ENCODE peak calls at places on chromosomes 6 and 20, in seven cellular contexts. Q, K, N, T, O, W and H are unnamed samples.

GRCh38 chr20:52422574-52423463 is 231.2 kb upstream of the ZFP64 start:
- DNase-seq in Q (peak; percentile 60), T (no peak), W (no peak), O (no peak), N (no peak), K (no peak), H (no peak)

GRCh38 chr6:52390361-52390727 is 28.4 kb downstream of the PAQR8 start:
- DNase-seq in O (peak; percentile 16), N (peak; percentile 85), T (no peak), W (peak; percentile 22), Q (peak; percentile 51), K (peak; percentile 55), H (no peak)

GRCh38 chr6:127073222-127073621 is 45.2 kb upstream of the RSPO3 start:
- DNase-seq in T (no peak), K (no peak), Q (no peak), N (no peak), W (no peak), O (no peak), H (no peak)

GRCh38 chr6:10465633-10466499 is 51.0 kb upstream of the TFAP2A start:
- DNase-seq in W (peak; percentile 35), Q (peak; percentile 25), N (no peak), O (peak; percentile 76), T (peak; percentile 75), K (peak; percentile 55), H (no peak)

GRCh38 chr6:132669690-132670291 is 10.8 kb upstream of the TAAR1 start:
- DNase-seq in O (peak; percentile 72), T (peak; percentile 47), K (peak; percentile 80), N (peak; percentile 11), W (peak; percentile 46), Q (peak; percentile 43), H (no peak)

GRCh38 chr6:142566628-142567396 is 265.0 kb downstream of the ADGRG6 start:
- DNase-seq in Q (peak; percentile 60), T (peak; percentile 70), K (peak; percentile 43), W (peak; percentile 55), O (peak; percentile 74), N (peak; percentile 61), H (no peak)

GRCh38 chr6:139888691-139889122 is 514.3 kb upstream of the CITED2 start:
- DNase-seq in N (no peak), O (no peak), T (peak; percentile 62), Q (peak; percentile 65), K (no peak), W (no peak), H (no peak)

GRCh38 chr6:39931607-39932006 is 2.7 kb downstream of the MOCS1 start:
- DNase-seq in N (no peak), Q (no peak), W (no peak), K (no peak), O (no peak), T (no peak), H (no peak)

GRCh38 chr20:38649275-38649891 is 47.8 kb downstream of the ARHGAP40 start:
- DNase-seq in T (peak; percentile 65), W (peak; percentile 23), O (peak; percentile 57), K (peak; percentile 61), Q (no peak), N (no peak), H (no peak)

GRCh38 chr6:68834561-68834960 is 199.5 kb downstream of the ADGRB3 start:
- DNase-seq in T (no peak), N (no peak), K (no peak), O (no peak), Q (no peak), W (no peak), H (no peak)

GRCh38 chr20:44464514-44464913 is 11.2 kb upstream of the TTPAL start:
- DNase-seq in N (no peak), T (no peak), W (no peak), K (no peak), O (no peak), Q (no peak), H (no peak)

GRCh38 chr20:45136911-45137310 is 12.6 kb upstream of the WFDC12 start:
- DNase-seq in O (no peak), N (no peak), T (no peak), Q (no peak), K (no peak), W (no peak), H (no peak)

GRCh38 chr20:574297-574942 is 30.8 kb upstream of the CSNK2A1 start:
- DNase-seq in K (no peak), Q (no peak), O (no peak), W (no peak), N (no peak), T (no peak), H (no peak)

GRCh38 chr6:33994198-33995045 is 151.5 kb downstream of the GRM4 start:
- DNase-seq in T (no peak), W (no peak), K (no peak), Q (no peak), N (no peak), O (no peak), H (no peak)

GRCh38 chr6:20711518-20711917 is 177.3 kb downstream of the CDKAL1 start:
- DNase-seq in W (no peak), K (no peak), N (no peak), O (no peak), T (no peak), Q (no peak), H (no peak)

GRCh38 chr6:10510592-10511367 is 10.4 kb upstream of the GCNT2 start:
- DNase-seq in Q (peak; percentile 11), T (peak; percentile 88), K (peak; percentile 82), O (peak; percentile 80), W (peak; percentile 32), N (no peak), H (no peak)

GRCh38 chr20:57008217-57008616 is 258.2 kb downstream of the BMP7 start:
- DNase-seq in N (no peak), Q (peak; percentile 34), W (no peak), T (no peak), O (no peak), K (no peak), H (no peak)

GRCh38 chr20:46951405-46951804 is 56.8 kb downstream of the EYA2 start:
- DNase-seq in T (no peak), O (no peak), N (no peak), Q (peak; percentile 33), K (no peak), W (no peak), H (no peak)

GRCh38 chr6:11766056-11766455 is 12.5 kb downstream of the ADTRP start:
- DNase-seq in W (no peak), O (no peak), N (no peak), Q (no peak), K (no peak), T (no peak), H (no peak)

GRCh38 chr6:12163149-12163548 is 127.0 kb upstream of the EDN1 start:
- DNase-seq in T (no peak), N (no peak), Q (no peak), W (no peak), O (no peak), K (no peak), H (no peak)

GRCh38 chr6:74879970-74880369 is 325.9 kb downstream of the COL12A1 start:
- DNase-seq in N (no peak), K (no peak), O (no peak), Q (no peak), T (no peak), W (no peak), H (no peak)

GRCh38 chr6:48959401-48960060 is 503.5 kb downstream of the MMUT start:
- DNase-seq in W (no peak), K (no peak), O (no peak), T (no peak), N (no peak), Q (no peak), H (no peak)

GRCh38 chr6:44580901-44581300 is 193.4 kb downstream of the CDC5L start:
- DNase-seq in N (peak; percentile 41), K (no peak), Q (peak; percentile 57), O (no peak), T (no peak), W (peak; percentile 70), H (no peak)

GRCh38 chr6:129750390-129750789 is 40.4 kb upstream of the ARHGAP18 start:
- DNase-seq in T (no peak), N (no peak), W (no peak), Q (no peak), K (no peak), O (no peak), H (no peak)

GRCh38 chr6:104161960-104162669 is 697.6 kb downstream of the HACE1 start:
- DNase-seq in T (no peak), W (no peak), N (no peak), K (no peak), Q (peak; percentile 47), O (no peak), H (no peak)

GRCh38 chr20:33112547-33113386 is 33.3 kb downstream of the BPIFB4 start:
- DNase-seq in O (no peak), T (no peak), W (no peak), N (no peak), Q (no peak), K (no peak), H (no peak)
- TF ChIP-seq CTCF in O (no peak), T (no peak), W (no peak), N (no peak), Q (no peak), K (no peak), H (no peak)

GRCh38 chr20:62820962-62821725 is 4.3 kb downstream of the COL9A3 start:
- DNase-seq in K (no peak), W (no peak), N (no peak), Q (no peak), O (no peak), T (no peak), H (no peak)
- TF ChIP-seq CTCF in K (no peak), W (no peak), N (no peak), Q (no peak), O (no peak), T (no peak), H (no peak)

DNA sequence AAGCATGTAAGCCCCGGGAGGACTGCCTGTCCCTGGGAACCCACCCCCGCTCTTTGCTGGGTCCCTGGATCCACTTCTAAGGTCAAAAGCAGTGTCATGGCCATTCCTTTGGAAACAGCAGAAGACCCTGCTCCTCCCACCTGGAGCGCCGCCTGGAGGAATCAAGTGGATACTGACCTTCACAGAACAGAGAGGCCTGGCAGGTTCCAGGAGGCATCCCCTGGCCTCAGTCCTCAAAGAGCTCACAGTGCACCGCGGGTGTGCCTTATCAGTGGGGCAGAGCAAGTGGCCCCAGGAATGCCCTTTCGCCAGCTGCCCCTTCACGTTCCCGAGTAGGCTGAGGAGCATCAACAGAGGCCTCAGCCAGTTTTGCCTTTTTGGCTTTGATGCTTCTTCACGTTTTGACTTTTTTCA is 11.1 kb upstream of the SLC4A11 start:
- DNase-seq in K (no peak), N (no peak), O (no peak), T (peak; percentile 58), W (no peak), Q (no peak), H (no peak)
- TF ChIP-seq CTCF in K (peak; percentile 25), N (peak; percentile 25), O (peak; percentile 35), T (peak; percentile 29), W (peak; percentile 66), Q (peak; percentile 9), H (peak; percentile 41)

GRCh38 chr6:111711476-111711875 is 105.8 kb upstream of the TRAF3IP2 start:
- DNase-seq in W (no peak), K (no peak), N (no peak), Q (peak; percentile 31), O (no peak), T (no peak), H (no peak)
- TF ChIP-seq CTCF in W (no peak), K (no peak), N (no peak), Q (no peak), O (no peak), T (no peak), H (no peak)

GRCh38 chr6:100918152-100918551 is 37.0 kb upstream of the ASCC3 start:
- DNase-seq in T (no peak), K (no peak), N (no peak), O (no peak), W (no peak), Q (no peak), H (no peak)
- TF ChIP-seq CTCF in T (no peak), K (no peak), N (no peak), O (no peak), W (no peak), Q (no peak), H (no peak)